ENCODE peak calls at places on chromosomes 3 and 15, in four cellular contexts. R is CD8-positive, alpha-beta T cell; U is fibroblast of lung; B is heart right ventricle. G is an unnamed sample.

GRCh38 chr3:53712817-53713388 is 133.3 kb downstream of the CHDH start:
- DNase-seq in R (no peak), U (no peak), B (no peak), G (no peak)

GRCh38 chr15:39312984-39313383 is 267.9 kb upstream of the THBS1 start:
- DNase-seq in R (no peak), U (no peak), B (no peak), G (peak)

GRCh38 chr15:57541805-57542504 is 49.7 kb upstream of the MYZAP start:
- DNase-seq in R (peak), U (peak), B (peak), G (no peak)

GRCh38 chr3:119033393-119034255 is 1.0 kb downstream of the IGSF11 start:
- DNase-seq in R (no peak), U (no peak), B (no peak), G (no peak)

GRCh38 chr3:69370156-69370944 is 15.5 kb downstream of the FRMD4B start:
- DNase-seq in R (peak), U (no peak), B (peak), G (peak)

GRCh38 chr3:14237431-14237830 is 58.8 kb downstream of the LSM3 start:
- DNase-seq in R (no peak), U (no peak), B (no peak), G (no peak)

GRCh38 chr3:19471147-19471546 is 322.8 kb downstream of the KCNH8 start:
- DNase-seq in R (no peak), U (no peak), B (no peak), G (no peak)

GRCh38 chr15:60392986-60393811 is 4.6 kb downstream of the ANXA2 start:
- DNase-seq in R (no peak), U (peak), B (no peak), G (no peak)

GRCh38 chr3:36172699-36173098 is 207.6 kb upstream of the STAC start:
- DNase-seq in R (no peak), U (no peak), B (no peak), G (no peak)

GRCh38 chr3:190173426-190173825 is 52.7 kb upstream of the P3H2 start:
- DNase-seq in R (no peak), U (no peak), B (no peak), G (no peak)

GRCh38 chr3:46684881-46685280 is 8.6 kb downstream of the ALS2CL start:
- DNase-seq in R (no peak), U (no peak), B (no peak), G (no peak)

GRCh38 chr15:66866651-66867050 is 164.6 kb downstream of the SMAD6 start:
- DNase-seq in R (no peak), U (no peak), B (no peak), G (no peak)

GRCh38 chr3:84440306-84440705 is 518.5 kb upstream of the CADM2 start:
- DNase-seq in R (no peak), U (no peak), B (no peak), G (no peak)

GRCh38 chr15:37289109-37289765 is 188.9 kb upstream of the MEIS2 start:
- DNase-seq in R (no peak), U (no peak), B (no peak), G (no peak)

GRCh38 chr3:52440249-52440551 is 4.7 kb downstream of the SEMA3G start:
- DNase-seq in R (no peak), U (no peak), B (no peak), G (no peak)

GRCh38 chr3:169964176-169964575 is 2.4 kb upstream of the SEC62 start:
- DNase-seq in R (no peak), U (peak), B (no peak), G (no peak)

GRCh38 chr15:98855067-98855814 is 152.4 kb downstream of the PGPEP1L start:
- DNase-seq in R (no peak), U (no peak), B (no peak), G (no peak)

GRCh38 chr15:47439146-47439869 is 278.0 kb upstream of the SEMA6D start:
- DNase-seq in R (no peak), U (no peak), B (no peak), G (no peak)

GRCh38 chr3:43895573-43895972 is 204.8 kb downstream of the ABHD5 start:
- DNase-seq in R (no peak), U (no peak), B (no peak), G (no peak)

GRCh38 chr3:191768421-191768820 is 307.5 kb downstream of the PYDC2 start:
- DNase-seq in R (no peak), U (no peak), B (no peak), G (no peak)

GRCh38 chr3:71102111-71103039 is 481.2 kb downstream of the FOXP1 start:
- DNase-seq in R (no peak), U (peak), B (no peak), G (no peak)

GRCh38 chr3:23919628-23920027 is 2.7 kb downstream of the RPL15 start:
- DNase-seq in R (no peak), U (no peak), B (no peak), G (no peak)

GRCh38 chr3:37229740-37230139 is 55.4 kb upstream of the LRRFIP2 start:
- DNase-seq in R (no peak), U (no peak), B (no peak), G (no peak)

GRCh38 chr3:136463170-136463569 is 213.0 kb downstream of the PCCB start:
- DNase-seq in R (no peak), U (no peak), B (no peak), G (no peak)

GRCh38 chr3:21435871-21436270 is 315.1 kb downstream of the ZNF385D start:
- DNase-seq in R (no peak), U (peak), B (no peak), G (no peak)

GRCh38 chr15:101054991-101055390 is 135.8 kb downstream of the LRRK1 start:
- DNase-seq in R (no peak), U (no peak), B (no peak), G (no peak)

GRCh38 chr3:40877651-40878463 is 321.4 kb upstream of the CTNNB1 start:
- DNase-seq in R (no peak), U (peak), B (peak), G (no peak)

GRCh38 chr3:139944256-139944910 is 9.4 kb downstream of the CLSTN2 start:
- DNase-seq in R (no peak), U (no peak), B (peak), G (no peak)

GRCh38 chr15:33031324-33031736 is 163.2 kb downstream of the FMN1 start:
- DNase-seq in R (no peak), U (peak), B (no peak), G (no peak)

GRCh38 chr3:193593666-193594025 is 638 bp downstream of the OPA1 start:
- DNase-seq in R (peak), U (peak), B (no peak), G (no peak)

GRCh38 chr15:84747423-84748273 is 744 bp upstream of the ZNF592 start:
- DNase-seq in R (peak), U (peak), B (peak), G (peak)

GRCh38 chr15:37045241-37045640 is 55.1 kb downstream of the MEIS2 start:
- DNase-seq in R (no peak), U (no peak), B (no peak), G (no peak)

GRCh38 chr3:57968499-57968898 is 39.7 kb upstream of the FLNB start:
- DNase-seq in R (no peak), U (no peak), B (no peak), G (no peak)
- TF ChIP-seq CTCF in R (no peak), U (no peak), B (no peak), G (no peak)

GRCh38 chr15:78909160-78909695 is 35.6 kb downstream of the CTSH start:
- DNase-seq in R (no peak), U (no peak), B (no peak), G (no peak)
- TF ChIP-seq CTCF in R (no peak), U (no peak), B (no peak), G (no peak)

GRCh38 chr3:116093374-116093773 is 351.9 kb downstream of the LSAMP start:
- DNase-seq in R (no peak), U (no peak), B (no peak), G (no peak)
- TF ChIP-seq CTCF in R (no peak), U (no peak), B (no peak), G (no peak)

GRCh38 chr3:121557426-121557934 is 10.3 kb upstream of the ARGFX start:
- DNase-seq in R (no peak), U (no peak), B (no peak), G (no peak)

GRCh38 chr3:121552797-121553196 is 7.0 kb upstream of the POLQ start:
- DNase-seq in R (no peak), U (no peak), B (no peak), G (no peak)

DNA sequence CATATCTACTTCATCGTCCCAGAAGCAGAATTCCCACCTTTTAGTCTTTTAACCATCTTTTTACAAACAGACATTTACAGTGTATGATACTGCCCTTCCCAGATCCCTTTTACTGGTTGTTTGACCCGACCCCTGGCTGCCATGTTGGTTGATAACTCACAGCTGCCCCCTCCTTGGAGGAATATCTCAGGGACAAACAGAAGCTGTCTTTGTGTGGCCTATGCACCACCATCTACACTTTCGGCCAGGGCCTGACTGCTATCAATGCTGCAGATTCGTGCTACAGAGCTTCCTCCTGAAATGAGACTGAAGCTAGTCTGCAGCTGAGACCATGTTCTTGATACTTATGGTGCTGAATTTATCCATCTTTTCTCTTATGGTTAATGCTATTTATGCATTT is 6.6 kb upstream of the POLQ start:
- DNase-seq in R (no peak), U (no peak), B (no peak), G (no peak)
- TF ChIP-seq CTCF in R (no peak), U (no peak), B (no peak), G (no peak)

GRCh38 chr3:79028916-79029315 is 738.9 kb downstream of the ROBO1 start:
- DNase-seq in R (no peak), U (no peak), B (no peak), G (no peak)

GRCh38 chr3:79030157-79030556 is 737.6 kb downstream of the ROBO1 start:
- DNase-seq in R (no peak), U (no peak), B (no peak), G (no peak)

GRCh38 chr3:79038057-79038456 is 729.7 kb downstream of the ROBO1 start:
- DNase-seq in R (no peak), U (no peak), B (no peak), G (no peak)

GRCh38 chr3:79027593-79027992 is 740.2 kb downstream of the ROBO1 start:
- DNase-seq in R (no peak), U (no peak), B (no peak), G (no peak)

DNA sequence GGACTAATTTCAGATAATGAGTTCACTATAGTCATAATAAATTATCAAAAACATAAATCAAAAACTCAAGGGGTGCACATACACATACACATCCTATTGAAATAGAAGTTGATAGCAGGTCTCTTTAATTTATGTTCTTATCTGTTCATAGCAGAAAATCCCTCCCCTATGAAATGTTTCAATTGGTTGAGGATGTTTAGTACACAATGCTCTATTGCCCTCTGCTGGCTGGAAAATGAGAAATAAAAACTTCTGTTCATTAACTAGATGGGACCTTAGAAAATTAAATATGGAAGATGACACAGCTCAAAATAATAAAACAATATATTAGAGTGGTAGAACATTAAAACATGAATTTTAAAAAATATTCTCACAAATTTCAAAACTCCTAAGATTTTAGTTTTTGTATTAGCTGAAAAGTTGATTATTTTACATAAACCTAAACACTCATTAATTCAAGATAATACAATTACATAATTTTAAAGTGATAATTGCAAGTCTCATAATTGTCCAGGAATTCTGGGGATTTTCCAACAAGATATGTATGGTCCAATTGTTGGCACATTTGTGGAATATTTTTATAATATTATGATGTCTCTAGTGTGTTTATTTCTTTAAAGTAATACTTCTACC is 735.0 kb downstream of the ROBO1 start:
- DNase-seq in R (no peak), U (peak), B (no peak), G (no peak)
- TF ChIP-seq CTCF in R (peak), U (peak), B (peak), G (no peak)

GRCh38 chr3:186775999-186776398 is 7.4 kb upstream of the EIF4A2 start:
- DNase-seq in R (no peak), U (peak), B (no peak), G (no peak)

GRCh38 chr3:186772886-186773417 is 10.4 kb upstream of the EIF4A2 start:
- DNase-seq in R (peak), U (peak), B (peak), G (peak)

GRCh38 chr3:186772281-186772885 is 11.0 kb upstream of the EIF4A2 start:
- DNase-seq in R (no peak), U (no peak), B (no peak), G (no peak)
- TF ChIP-seq CTCF in R (no peak), U (no peak), B (no peak), G (no peak)